ENCODE peak calls at places on chromosome 1, in eight cellular contexts. Q is IMR-90; U is cardiac fibroblast; I is CD4-positive, alpha-beta T cell; D is transverse colon; V is fibroblast of mammary gland; X is endothelial cell of umbilical vein; A is astrocyte. J is an unnamed sample.

GRCh38 chr1:204461331-204462228 is 33.0 kb downstream of the PIK3C2B start:
- DNase-seq in Q (no peak), U (peak; percentile 26), I (no peak), D (no peak), V (no peak), X (peak; percentile 94), A (no peak), J (peak; percentile 45)

GRCh38 chr1:188949701-188950100 is 1528.0 kb downstream of the BRINP3 start:
- DNase-seq in Q (peak; percentile 86), U (no peak), I (no peak), D (no peak), V (no peak), X (no peak), A (no peak), J (no peak)

GRCh38 chr1:115813735-115814134 is 27.2 kb downstream of the NHLH2 start:
- DNase-seq in Q (no peak), U (no peak), I (no peak), D (no peak), V (no peak), X (no peak), A (no peak), J (no peak)

GRCh38 chr1:198121058-198121829 is 35.6 kb upstream of the NEK7 start:
- DNase-seq in Q (peak; percentile 92), U (peak; percentile 66), I (no peak), D (no peak), V (peak; percentile 89), X (peak; percentile 58), A (peak; percentile 94), J (no peak)

GRCh38 chr1:186202174-186202843 is 172.7 kb downstream of the TPR start:
- DNase-seq in Q (no peak), U (peak; percentile 70), I (no peak), D (no peak), V (peak; percentile 96), X (no peak), A (no peak), J (no peak)

GRCh38 chr1:225998560-225999226 is 450 bp downstream of the SDE2 start:
- DNase-seq in Q (peak; percentile 57), U (peak; percentile 18), I (no peak), D (no peak), V (peak; percentile 69), X (peak; percentile 49), A (peak; percentile 57), J (no peak)

GRCh38 chr1:178238722-178239510 is 145.0 kb downstream of the RASAL2 start:
- DNase-seq in Q (peak; percentile 98), U (peak; percentile 92), I (no peak), D (no peak), V (peak; percentile 99), X (peak; percentile 72), A (peak; percentile 100), J (no peak)

GRCh38 chr1:36383240-36383639 is 2.5 kb downstream of the STK40 start:
- DNase-seq in Q (no peak), U (no peak), I (no peak), D (no peak), V (no peak), X (no peak), A (no peak), J (no peak)

GRCh38 chr1:201359873-201360210 is 17.6 kb downstream of the TNNT2 start:
- DNase-seq in Q (no peak), U (no peak), I (no peak), D (no peak), V (no peak), X (no peak), A (no peak), J (no peak)

GRCh38 chr1:83583351-83584014 is 415.4 kb downstream of the TTLL7 start:
- DNase-seq in Q (no peak), U (peak; percentile 3), I (peak; percentile 25), D (peak; percentile 20), V (peak; percentile 10), X (no peak), A (no peak), J (no peak)

GRCh38 chr1:86582161-86582560 is 35.3 kb downstream of the CLCA4 start:
- DNase-seq in Q (no peak), U (no peak), I (no peak), D (no peak), V (no peak), X (no peak), A (no peak), J (no peak)

GRCh38 chr1:228105269-228105995 is 2.3 kb upstream of the C1orf35 start:
- DNase-seq in Q (no peak), U (no peak), I (no peak), D (no peak), V (no peak), X (no peak), A (no peak), J (no peak)

GRCh38 chr1:218380125-218380977 is 35.2 kb downstream of the TGFB2 start:
- DNase-seq in Q (peak; percentile 78), U (peak; percentile 76), I (no peak), D (no peak), V (peak; percentile 73), X (peak; percentile 57), A (peak; percentile 90), J (no peak)

GRCh38 chr1:235624751-235625192 is 24.8 kb downstream of the GNG4 start:
- DNase-seq in Q (peak; percentile 53), U (peak; percentile 80), I (no peak), D (no peak), V (peak; percentile 47), X (peak; percentile 73), A (peak; percentile 94), J (no peak)

GRCh38 chr1:8427493-8427892 is 109.6 kb downstream of the SLC45A1 start:
- DNase-seq in Q (no peak), U (no peak), I (no peak), D (no peak), V (no peak), X (no peak), A (peak; percentile 38), J (peak; percentile 83)

GRCh38 chr1:61253912-61254628 is 171.7 kb downstream of the NFIA start:
- DNase-seq in Q (no peak), U (peak; percentile 34), I (no peak), D (no peak), V (peak; percentile 56), X (no peak), A (no peak), J (no peak)

GRCh38 chr1:228544021-228544850 is 57.1 kb downstream of the RNF187 start:
- DNase-seq in Q (no peak), U (no peak), I (no peak), D (no peak), V (no peak), X (no peak), A (no peak), J (no peak)

GRCh38 chr1:246724725-246725095 is 501 bp downstream of the SCCPDH start:
- DNase-seq in Q (peak; percentile 46), U (peak; percentile 45), I (no peak), D (no peak), V (peak; percentile 37), X (peak; percentile 75), A (peak; percentile 36), J (no peak)

GRCh38 chr1:7407980-7408770 is 362.9 kb upstream of the VAMP3 start:
- DNase-seq in Q (no peak), U (no peak), I (no peak), D (no peak), V (no peak), X (no peak), A (no peak), J (no peak)

DNA sequence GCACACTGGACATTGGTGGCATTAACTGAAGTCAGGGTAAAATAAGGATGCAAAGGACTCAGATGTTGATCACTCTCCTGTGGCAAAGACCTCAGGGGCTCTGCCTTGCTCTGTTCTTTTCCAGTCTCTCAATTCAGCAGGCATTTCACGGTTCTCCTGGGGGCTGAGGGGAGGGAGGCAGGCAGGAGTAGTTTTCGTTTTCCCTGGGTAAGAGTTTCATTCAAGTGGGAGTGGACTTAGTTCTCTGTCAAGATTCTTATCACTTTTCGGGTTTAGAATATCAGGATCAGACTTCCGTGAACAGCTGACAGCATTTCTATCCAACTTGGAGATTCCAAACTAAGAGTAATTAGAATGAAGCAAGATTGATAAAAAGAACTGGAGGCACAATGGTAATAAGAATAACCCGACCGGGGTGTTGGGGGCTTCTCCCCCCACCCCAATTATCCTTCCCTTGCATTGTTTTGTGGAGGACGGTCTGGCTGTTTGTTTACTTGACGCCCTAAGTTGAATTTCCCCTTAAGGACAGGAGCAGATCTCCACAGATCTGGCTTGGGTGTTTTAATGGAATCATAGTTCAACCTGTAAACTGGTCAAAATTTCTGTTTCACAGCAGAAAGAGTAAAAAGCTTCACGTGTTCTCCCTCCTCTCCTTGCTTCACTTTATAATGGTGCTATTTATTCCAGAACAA is 2.4 kb upstream of the ATF3 start:
- DNase-seq in Q (no peak), U (no peak), I (no peak), D (no peak), V (no peak), X (peak; percentile 30), A (no peak), J (no peak)
- TF ChIP-seq CTCF in Q (no peak), U (no peak), I (no peak), D (no peak), V (no peak), X (no peak), A (no peak), J (no peak)

DNA sequence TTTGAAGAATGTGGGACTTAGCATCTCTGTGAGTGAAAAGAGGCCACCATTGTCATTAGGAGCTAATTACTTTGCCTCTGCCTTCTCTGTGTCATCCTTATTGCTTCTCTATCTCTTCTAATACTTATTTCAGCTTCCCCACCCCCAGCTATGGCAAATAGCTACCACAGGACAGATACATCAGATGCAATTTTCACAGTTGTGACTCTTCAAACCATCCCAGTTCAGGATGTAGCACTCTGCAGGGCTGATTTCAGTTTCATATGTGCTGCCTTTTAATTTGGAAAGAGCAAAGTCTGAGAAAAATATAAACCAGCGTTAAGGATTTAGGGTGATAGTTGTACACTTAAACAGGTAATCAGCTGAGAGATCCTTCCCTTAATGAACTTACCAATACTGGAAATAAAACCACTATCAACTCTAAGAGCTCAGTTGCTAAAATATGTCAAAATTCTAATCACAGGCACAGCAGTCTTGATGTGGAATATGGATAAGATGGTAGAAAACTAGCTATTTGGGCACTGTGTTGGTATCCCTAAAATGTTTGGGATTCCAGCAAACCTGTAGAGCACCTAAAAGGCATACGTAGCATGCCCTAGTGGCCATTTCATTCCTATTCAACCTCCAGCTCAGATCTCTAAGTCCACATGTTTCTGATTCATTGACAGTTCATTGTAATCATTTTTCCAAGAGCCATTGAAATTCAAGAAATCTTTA is 148.4 kb downstream of the SYT2 start:
- DNase-seq in Q (no peak), U (no peak), I (no peak), D (no peak), V (no peak), X (no peak), A (no peak), J (no peak)
- TF ChIP-seq CTCF in Q (no peak), U (no peak), I (no peak), D (no peak), V (peak; percentile 38), X (peak; percentile 4), A (peak; percentile 6), J (peak; percentile 2)

GRCh38 chr1:47708658-47709301 is 270.9 kb downstream of the FOXD2 start:
- DNase-seq in Q (no peak), U (peak; percentile 18), I (no peak), D (peak; percentile 47), V (no peak), X (no peak), A (no peak), J (peak; percentile 47)
- TF ChIP-seq CTCF in Q (no peak), U (no peak), I (no peak), D (no peak), V (no peak), X (no peak), A (no peak), J (no peak)

DNA sequence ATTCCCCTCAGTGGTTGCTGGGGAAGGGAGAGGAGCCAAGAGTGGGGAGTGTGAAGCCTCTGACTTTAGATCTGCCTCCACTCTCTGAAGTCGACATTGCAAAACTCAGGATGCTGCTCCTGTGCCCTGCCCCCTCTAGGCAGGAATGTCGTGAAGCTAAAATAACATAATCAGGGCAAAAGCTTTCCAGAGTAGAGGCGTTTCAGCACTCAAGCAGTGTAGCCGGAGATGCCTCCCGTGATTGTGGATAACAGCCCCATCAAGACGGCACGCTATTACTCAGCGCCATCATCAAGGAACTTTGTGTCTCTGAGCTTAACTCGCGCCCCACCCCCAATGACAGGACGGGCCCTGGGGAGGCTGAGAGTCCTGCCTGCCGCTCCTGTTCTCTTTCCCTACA is 60.0 kb downstream of the FBXO2 start:
- DNase-seq in Q (peak; percentile 2), U (peak; percentile 33), I (no peak), D (no peak), V (peak; percentile 5), X (no peak), A (peak; percentile 2), J (no peak)
- TF ChIP-seq CTCF in Q (peak; percentile 19), U (no peak), I (no peak), D (no peak), V (no peak), X (no peak), A (peak; percentile 12), J (no peak)

J was measured in GM13977.